ENCODE peak calls at places on chromosome 15, in seven cellular contexts. X is germinal center, Q is Right ventricle myocardium superior, V is small intestine, K is HTR-8/SVneo, I is body of pancreas, H is amygdala. S is an unnamed sample.

GRCh38 chr15:101175396-101175795 is 76.5 kb downstream of the CHSY1 start:
- DNase-seq in X (no peak), Q (peak; percentile 62), V (no peak), K (no peak), I (no peak), H (no peak), S (no peak)

GRCh38 chr15:70791248-70791647 is 27.9 kb upstream of the UACA start:
- DNase-seq in X (no peak), Q (no peak), V (no peak), K (no peak), I (no peak), H (no peak), S (no peak)

GRCh38 chr15:45121706-45122417 is 7.7 kb downstream of the DUOXA2 start:
- DNase-seq in X (no peak), Q (no peak), V (no peak), K (peak; percentile 50), I (no peak), H (no peak), S (no peak)

GRCh38 chr15:63891763-63892123 is 58.0 kb upstream of the HERC1 start:
- DNase-seq in X (no peak), Q (no peak), V (no peak), K (no peak), I (no peak), H (no peak), S (no peak)

GRCh38 chr15:91939432-91939831 is 85.9 kb downstream of the SLCO3A1 start:
- DNase-seq in X (no peak), Q (peak; percentile 83), V (no peak), K (no peak), I (no peak), H (no peak), S (no peak)

GRCh38 chr15:85141601-85142185 is 160.0 kb downstream of the PDE8A start:
- DNase-seq in X (no peak), Q (no peak), V (no peak), K (no peak), I (no peak), H (no peak), S (no peak)

GRCh38 chr15:29835301-29835700 is 13.0 kb upstream of the TJP1 start:
- DNase-seq in X (no peak), Q (no peak), V (no peak), K (no peak), I (no peak), H (no peak), S (no peak)

GRCh38 chr15:56736308-56736707 is 3.0 kb upstream of the ZNF280D start:
- DNase-seq in X (no peak), Q (no peak), V (no peak), K (no peak), I (no peak), H (no peak), S (no peak)

GRCh38 chr15:34366271-34367043 is 539 bp downstream of the LPCAT4 start:
- DNase-seq in X (peak; percentile 42), Q (peak; percentile 83), V (peak; percentile 89), K (peak; percentile 62), I (peak; percentile 65), H (peak; percentile 47), S (peak; percentile 81)

GRCh38 chr15:27587810-27588209 is 511.3 kb downstream of the OCA2 start:
- DNase-seq in X (no peak), Q (no peak), V (no peak), K (no peak), I (no peak), H (no peak), S (no peak)

GRCh38 chr15:77507911-77508310 is 87.2 kb downstream of the HMG20A start:
- DNase-seq in X (no peak), Q (peak; percentile 83), V (peak; percentile 39), K (no peak), I (peak; percentile 52), H (no peak), S (peak; percentile 60)

GRCh38 chr15:58148120-58148519 is 9.9 kb downstream of the AQP9 start:
- DNase-seq in X (no peak), Q (no peak), V (no peak), K (no peak), I (no peak), H (no peak), S (no peak)

GRCh38 chr15:73052679-73053397 is 575 bp downstream of the NEO1 start:
- DNase-seq in X (peak; percentile 59), Q (peak; percentile 45), V (peak; percentile 71), K (peak; percentile 77), I (peak; percentile 53), H (peak; percentile 47), S (peak; percentile 72)

GRCh38 chr15:26223720-26224119 is 360.6 kb upstream of the ATP10A start:
- DNase-seq in X (no peak), Q (no peak), V (no peak), K (no peak), I (no peak), H (no peak), S (no peak)

GRCh38 chr15:34304613-34305012 is 33.0 kb downstream of the SLC12A6 start:
- DNase-seq in X (no peak), Q (no peak), V (no peak), K (no peak), I (no peak), H (no peak), S (no peak)

GRCh38 chr15:89761009-89761831 is 10.2 kb upstream of the MESP1 start:
- DNase-seq in X (no peak), Q (no peak), V (no peak), K (no peak), I (peak; percentile 77), H (no peak), S (no peak)

GRCh38 chr15:101559938-101560337 is 70.4 kb upstream of the PCSK6 start:
- DNase-seq in X (no peak), Q (no peak), V (no peak), K (no peak), I (no peak), H (no peak), S (peak; percentile 25)

GRCh38 chr15:101110681-101111569 is 140.9 kb downstream of the CHSY1 start:
- DNase-seq in X (no peak), Q (no peak), V (no peak), K (no peak), I (no peak), H (no peak), S (no peak)

GRCh38 chr15:99424978-99425665 is 140.7 kb upstream of the MEF2A start:
- DNase-seq in X (no peak), Q (peak; percentile 75), V (no peak), K (peak; percentile 71), I (no peak), H (no peak), S (peak; percentile 71)

GRCh38 chr15:79023546-79023890 is 67.1 kb downstream of the RASGRF1 start:
- DNase-seq in X (no peak), Q (no peak), V (no peak), K (no peak), I (no peak), H (no peak), S (no peak)

GRCh38 chr15:90114451-90114901 is 12.2 kb upstream of the IDH2 start:
- DNase-seq in X (no peak), Q (no peak), V (no peak), K (no peak), I (no peak), H (no peak), S (no peak)

GRCh38 chr15:98282656-98283332 is 322.3 kb downstream of the ARRDC4 start:
- DNase-seq in X (no peak), Q (no peak), V (no peak), K (no peak), I (no peak), H (no peak), S (no peak)

GRCh38 chr15:59138243-59138642 is 33.3 kb downstream of the CCNB2 start:
- DNase-seq in X (peak; percentile 81), Q (peak; percentile 52), V (peak; percentile 38), K (peak; percentile 35), I (peak; percentile 38), H (no peak), S (no peak)

GRCh38 chr15:61393949-61394348 is 164.8 kb upstream of the RORA start:
- DNase-seq in X (no peak), Q (no peak), V (peak; percentile 0), K (no peak), I (no peak), H (no peak), S (no peak)

GRCh38 chr15:90154246-90154645 is 46.9 kb upstream of the SEMA4B start:
- DNase-seq in X (no peak), Q (no peak), V (no peak), K (no peak), I (no peak), H (no peak), S (no peak)

GRCh38 chr15:55552461-55552860 is 35.7 kb downstream of the PYGO1 start:
- DNase-seq in X (no peak), Q (no peak), V (no peak), K (no peak), I (no peak), H (no peak), S (no peak)

GRCh38 chr15:49877117-49877860 is 241.7 kb downstream of the ATP8B4 start:
- DNase-seq in X (no peak), Q (no peak), V (no peak), K (no peak), I (no peak), H (no peak), S (no peak)

GRCh38 chr15:97759363-97759762 is 201.1 kb upstream of the ARRDC4 start:
- DNase-seq in X (no peak), Q (no peak), V (no peak), K (no peak), I (no peak), H (no peak), S (no peak)

GRCh38 chr15:84982301-84982920 is 755 bp downstream of the PDE8A start:
- DNase-seq in X (no peak), Q (peak; percentile 50), V (peak; percentile 72), K (no peak), I (peak; percentile 54), H (no peak), S (peak; percentile 77)

GRCh38 chr15:98850991-98851776 is 156.4 kb downstream of the PGPEP1L start:
- DNase-seq in X (peak; percentile 48), Q (peak; percentile 82), V (peak; percentile 74), K (peak; percentile 67), I (peak; percentile 71), H (peak; percentile 32), S (peak; percentile 90)

GRCh38 chr15:74584779-74585178 is 30.9 kb upstream of the CLK3 start:
- DNase-seq in X (no peak), Q (no peak), V (no peak), K (no peak), I (no peak), H (no peak), S (no peak)

GRCh38 chr15:43828061-43828657 is 1.4 kb downstream of the WDR76 start:
- DNase-seq in X (peak; percentile 22), Q (no peak), V (no peak), K (no peak), I (no peak), H (no peak), S (no peak)

GRCh38 chr15:97993310-97993738 is 32.8 kb downstream of the ARRDC4 start:
- DNase-seq in X (no peak), Q (no peak), V (peak; percentile 63), K (peak; percentile 45), I (no peak), H (no peak), S (no peak)

GRCh38 chr15:80838012-80838411 is 58.8 kb downstream of the CEMIP start:
- DNase-seq in X (no peak), Q (no peak), V (no peak), K (no peak), I (no peak), H (no peak), S (no peak)

GRCh38 chr15:67955256-67955655 is 98.9 kb upstream of the PIAS1 start:
- DNase-seq in X (no peak), Q (no peak), V (no peak), K (no peak), I (no peak), H (no peak), S (no peak)

GRCh38 chr15:74727727-74728126 is 2.4 kb upstream of the CYP1A1 start:
- DNase-seq in X (no peak), Q (peak; percentile 56), V (no peak), K (no peak), I (no peak), H (no peak), S (no peak)

GRCh38 chr15:77836116-77836798 is 203.5 kb upstream of the LINGO1 start:
- DNase-seq in X (peak; percentile 90), Q (no peak), V (no peak), K (peak; percentile 59), I (no peak), H (no peak), S (peak; percentile 28)

GRCh38 chr15:46170326-46170725 is 535.5 kb downstream of the SQOR start:
- DNase-seq in X (no peak), Q (no peak), V (no peak), K (no peak), I (no peak), H (no peak), S (no peak)